ENCODE peak calls at places on chromosomes 3 and 15, in six cellular contexts. Q, Z, C, T, J and K are unnamed samples.
A peak's percentile ranks its signal among the peaks of the same experiment; 100 is the strongest.

GRCh38 chr3:5002174-5002870 is 23.1 kb downstream of the BHLHE40 start:
- DNase-seq in T (no peak), Z (no peak), Q (no peak), C (peak; percentile 16), J (no peak), K (no peak)

GRCh38 chr3:157091096-157091833 is 68.7 kb downstream of the CCNL1 start:
- DNase-seq in Q (no peak), C (no peak), J (no peak), T (no peak), Z (no peak), K (no peak)

GRCh38 chr3:182342252-182342651 is 451.1 kb upstream of the ATP11B start:
- DNase-seq in J (no peak), Q (no peak), T (no peak), Z (no peak), C (no peak), K (no peak)

GRCh38 chr15:90909976-90910375 is 6.9 kb downstream of the MAN2A2 start:
- DNase-seq in J (no peak), Z (no peak), Q (no peak), C (peak; percentile 10), T (no peak), K (no peak)

GRCh38 chr15:78944669-78945407 is at the start of gene CTSH:
- DNase-seq in Q (peak; percentile 48), J (no peak), T (no peak), Z (peak; percentile 39), C (peak; percentile 83), K (peak; percentile 79)

GRCh38 chr3:143807987-143808386 is 40.3 kb downstream of the SLC9A9 start:
- DNase-seq in J (no peak), T (no peak), C (no peak), Q (no peak), Z (no peak), K (no peak)

GRCh38 chr3:100682056-100682853 is 27.0 kb upstream of the TFG start:
- DNase-seq in T (no peak), J (no peak), C (peak; percentile 34), Q (peak; percentile 36), Z (no peak), K (no peak)

GRCh38 chr15:32878849-32879795 is 161.3 kb downstream of the GREM1 start:
- DNase-seq in Q (no peak), C (no peak), Z (no peak), T (no peak), J (no peak), K (no peak)

GRCh38 chr3:88189361-88189810 is 39.6 kb downstream of the C3orf38 start:
- DNase-seq in Q (peak; percentile 3), C (no peak), T (no peak), J (no peak), Z (no peak), K (no peak)

GRCh38 chr3:32226875-32227500 is 11.5 kb upstream of the CMTM8 start:
- DNase-seq in T (no peak), Q (peak; percentile 64), J (no peak), Z (no peak), C (no peak), K (no peak)

GRCh38 chr3:114775395-114775794 is 371.7 kb downstream of the ZBTB20 start:
- DNase-seq in Z (no peak), T (no peak), J (no peak), C (no peak), Q (peak; percentile 42), K (no peak)

GRCh38 chr3:113409676-113410075 is 31.6 kb downstream of the CFAP44 start:
- DNase-seq in Q (no peak), T (no peak), Z (no peak), J (no peak), C (no peak), K (no peak)

GRCh38 chr15:30023798-30024295 is 58.9 kb upstream of the GOLGA8J start:
- DNase-seq in Z (no peak), J (peak; percentile 57), T (no peak), Q (no peak), C (peak; percentile 30), K (no peak)

GRCh38 chr3:13655074-13655913 is 106.4 kb downstream of the FBLN2 start:
- DNase-seq in Z (peak; percentile 34), C (peak; percentile 70), J (no peak), T (no peak), Q (peak; percentile 64), K (peak; percentile 83)

GRCh38 chr3:71376911-71377310 is 206.6 kb downstream of the FOXP1 start:
- DNase-seq in T (no peak), C (no peak), Q (no peak), Z (no peak), J (no peak), K (no peak)